ENCODE peak calls at places on chromosomes 12 and 14, in seven cellular contexts. O, X, V, Q, M, Y and E are unnamed samples.

GRCh38 chr12:754871-755562 is 2.6 kb downstream of the WNK1 start:
- DNase-seq in M (no peak), Y (no peak), V (peak; percentile 93), O (peak; percentile 79), X (peak; percentile 64), Q (no peak), E (no peak)

GRCh38 chr14:76782885-76783566 is 21.8 kb downstream of the VASH1 start:
- DNase-seq in Y (no peak), Q (no peak), V (no peak), M (peak; percentile 41), X (no peak), O (no peak), E (no peak)

GRCh38 chr14:74571901-74572828 is 39.9 kb downstream of the LTBP2 start:
- DNase-seq in X (no peak), O (peak; percentile 98), V (peak; percentile 98), Y (no peak), M (peak; percentile 51), Q (peak; percentile 76), E (no peak)

GRCh38 chr14:59055439-59056045 is 132.9 kb upstream of the DAAM1 start:
- DNase-seq in M (no peak), Q (no peak), Y (no peak), X (peak; percentile 30), O (peak; percentile 77), V (peak; percentile 58), E (no peak)

GRCh38 chr14:68146812-68147211 is 327.2 kb downstream of the RAD51B start:
- DNase-seq in Q (peak; percentile 48), Y (no peak), M (no peak), O (peak; percentile 97), X (no peak), V (peak; percentile 96), E (no peak)

GRCh38 chr14:90412058-90412457 is 15.2 kb downstream of the CALM1 start:
- DNase-seq in X (no peak), V (peak; percentile 32), M (no peak), Y (no peak), O (no peak), Q (no peak), E (no peak)

GRCh38 chr14:61296707-61297502 is 15.8 kb upstream of the TMEM30B start:
- DNase-seq in V (peak; percentile 67), Q (no peak), Y (no peak), M (no peak), O (peak; percentile 68), X (no peak), E (no peak)

GRCh38 chr12:65685514-65685913 is 138.8 kb upstream of the HMGA2 start:
- DNase-seq in V (peak; percentile 62), M (no peak), Y (no peak), X (no peak), Q (no peak), O (peak; percentile 57), E (no peak)

GRCh38 chr14:47917344-47917954 is 242.0 kb upstream of the MDGA2 start:
- DNase-seq in O (peak; percentile 12), V (peak; percentile 32), Y (no peak), Q (no peak), X (peak; percentile 20), M (no peak), E (no peak)

GRCh38 chr14:35818346-35819115 is 7.6 kb upstream of the BRMS1L start:
- DNase-seq in V (peak; percentile 69), M (no peak), O (peak; percentile 63), X (no peak), Q (no peak), Y (no peak), E (no peak)

GRCh38 chr14:104144911-104145825 is 6.8 kb downstream of the KIF26A start:
- DNase-seq in X (no peak), Q (no peak), O (no peak), V (no peak), M (peak; percentile 39), Y (peak; percentile 64), E (no peak)

GRCh38 chr12:15152864-15153263 is 68.4 kb downstream of the RERG start:
- DNase-seq in M (no peak), X (no peak), V (peak; percentile 61), O (peak; percentile 83), Y (no peak), Q (no peak), E (no peak)

GRCh38 chr14:53019391-53019790 is 68.5 kb upstream of the FERMT2 start:
- DNase-seq in M (no peak), O (no peak), X (no peak), Y (no peak), Q (no peak), V (peak; percentile 52), E (no peak)

GRCh38 chr14:103679351-103679750 is 35.9 kb downstream of the XRCC3 start:
- DNase-seq in V (peak; percentile 50), X (no peak), Y (peak; percentile 79), O (peak; percentile 31), M (peak; percentile 49), Q (no peak), E (no peak)

GRCh38 chr12:110917961-110918360 is 2.4 kb downstream of the MYL2 start:
- DNase-seq in Q (no peak), V (no peak), O (no peak), M (no peak), Y (no peak), X (no peak), E (no peak)

DNA sequence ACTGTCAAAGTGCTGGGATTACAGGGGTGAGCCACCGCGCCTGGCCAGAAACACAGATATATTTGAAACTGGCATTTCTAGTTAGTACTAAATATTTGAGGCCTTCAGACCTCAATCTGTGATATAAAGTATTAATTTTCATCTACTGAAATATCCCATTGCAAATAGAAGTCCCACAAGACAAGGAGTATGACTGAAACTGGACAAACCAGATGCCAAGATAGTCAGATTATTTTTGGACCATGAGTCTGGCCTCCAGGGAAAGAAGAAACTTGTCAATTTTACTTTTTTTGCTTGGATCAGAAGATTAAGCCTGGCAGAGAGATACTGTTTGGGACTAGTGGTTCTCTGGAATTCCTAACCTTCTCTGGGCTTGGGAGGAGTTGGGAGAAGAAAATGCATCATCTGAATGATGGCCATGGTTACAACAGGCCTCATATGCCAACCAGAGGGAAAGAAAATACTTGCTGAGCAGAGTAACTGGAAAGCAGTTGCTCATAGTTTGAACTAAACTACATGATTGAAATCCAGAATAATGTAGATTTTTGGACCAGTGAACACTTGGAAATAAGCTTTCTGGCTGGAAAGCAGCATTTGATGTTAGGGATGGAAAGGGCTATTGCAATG is 2.9 kb upstream of the SMOC1 start:
- DNase-seq in Q (no peak), X (no peak), Y (no peak), V (peak; percentile 46), O (no peak), M (no peak), E (no peak)
- H3K27ac ChIP-seq in Q (no peak overlapping the region), X (no peak overlapping the region), Y (no peak overlapping the region), V (no peak overlapping the region), O (no peak overlapping the region), M (no peak overlapping the region), E (no peak overlapping the region)

GRCh38 chr14:71711131-71711530 is 221.1 kb upstream of the RGS6 start:
- DNase-seq in V (peak; percentile 30), Y (no peak), Q (no peak), M (no peak), O (no peak), X (no peak), E (no peak)

GRCh38 chr14:71712478-71712877 is 219.8 kb upstream of the RGS6 start:
- DNase-seq in V (no peak), X (no peak), M (no peak), Q (no peak), Y (no peak), O (no peak), E (no peak)

GRCh38 chr14:71710001-71710400 is 222.2 kb upstream of the RGS6 start:
- DNase-seq in Q (no peak), X (no peak), O (no peak), M (no peak), Y (no peak), V (no peak), E (no peak)

GRCh38 chr14:71713061-71713850 is 219.0 kb upstream of the RGS6 start:
- DNase-seq in O (peak; percentile 29), Q (no peak), M (no peak), V (peak; percentile 53), Y (no peak), X (no peak), E (no peak)

GRCh38 chr14:71711619-71712018 is 220.6 kb upstream of the RGS6 start:
- DNase-seq in M (no peak), Q (no peak), O (peak; percentile 87), Y (no peak), X (no peak), V (peak; percentile 97), E (no peak)
- H3K27ac ChIP-seq in M (no peak overlapping the region), Q (no peak overlapping the region), O (peak overlapping the region; percentile 27), Y (peak overlapping the region; percentile 12), X (no peak overlapping the region), V (peak overlapping the region; percentile 90), E (peak overlapping the region; percentile 63)

GRCh38 chr12:2084553-2085296 is 31.9 kb downstream of the CACNA1C start:
- DNase-seq in O (peak; percentile 77), M (no peak), Y (no peak), Q (no peak), X (no peak), V (peak; percentile 96), E (no peak)
- H3K27ac ChIP-seq in O (peak overlapping the region; percentile 53), M (no peak overlapping the region), Y (no peak overlapping the region), Q (no peak overlapping the region), X (no peak overlapping the region), V (peak overlapping the region; percentile 69), E (no peak overlapping the region)

GRCh38 chr12:54153586-54153985 is 35.2 kb downstream of the SMUG1 start:
- DNase-seq in Y (no peak), V (no peak), M (no peak), O (no peak), Q (no peak), X (no peak), E (no peak)
- H3K27ac ChIP-seq in Y (no peak overlapping the region), V (no peak overlapping the region), M (no peak overlapping the region), O (no peak overlapping the region), Q (no peak overlapping the region), X (no peak overlapping the region), E (no peak overlapping the region)